ENCODE peak calls at places on chromosomes 4 and X, in four cellular contexts. E is MCF 10A, R is psoas muscle, A is fibroblast of the aortic adventitia. J is an unnamed sample.

GRCh38 chrX:134676440-134676839 is 18.2 kb upstream of the PLAC1 start:
- DNase-seq in R (no peak), A (peak; percentile 79), E (peak; percentile 35), J (peak; percentile 55)

GRCh38 chr4:4260185-4260751 is 12.2 kb upstream of the TMEM128 start:
- DNase-seq in A (peak; percentile 74), R (no peak), E (peak; percentile 67), J (peak; percentile 40)

GRCh38 chrX:20267599-20267923 is 852 bp upstream of the RPS6KA3 start:
- DNase-seq in R (no peak), A (no peak), E (no peak), J (no peak)

GRCh38 chrX:16472345-16472744 is 177.6 kb upstream of the S100G start:
- DNase-seq in E (no peak), A (no peak), R (no peak), J (no peak)

GRCh38 chr4:95572304-95572991 is 23.7 kb upstream of the UNC5C start:
- DNase-seq in A (no peak), E (peak; percentile 90), R (peak; percentile 38), J (peak; percentile 88)

GRCh38 chr4:71294301-71294700 is 44.5 kb upstream of the SLC4A4 start:
- DNase-seq in R (no peak), A (peak; percentile 37), E (no peak), J (peak; percentile 33)

GRCh38 chr4:41234424-41234823 is 20.1 kb upstream of the APBB2 start:
- DNase-seq in E (no peak), A (no peak), R (no peak), J (no peak)

GRCh38 chr4:8285976-8286718 is 16.6 kb downstream of the HTRA3 start:
- DNase-seq in R (peak; percentile 7), A (no peak), E (no peak), J (no peak)

GRCh38 chrX:50920132-50920531 is 9.6 kb downstream of the BMP15 start:
- DNase-seq in R (no peak), A (peak; percentile 3), E (peak; percentile 42), J (peak; percentile 40)

GRCh38 chrX:51860679-51861078 is 32.7 kb upstream of the MAGED1 start:
- DNase-seq in R (no peak), A (peak; percentile 36), E (peak; percentile 43), J (peak; percentile 5)

GRCh38 chr4:153987291-153987690 is 198.4 kb upstream of the SFRP2 start:
- DNase-seq in R (no peak), E (peak; percentile 18), A (peak; percentile 73), J (peak; percentile 67)

GRCh38 chr4:176664964-176665363 is 127.8 kb downstream of the VEGFC start:
- DNase-seq in E (no peak), A (no peak), R (no peak), J (no peak)

J was measured in renal cortical epithelial cell.